ENCODE peak calls at places on chromosome 1, in six cellular contexts. N is A549, Z is HepG2, P is K562, C is upper lobe of left lung, X is GM12878. V is an unnamed sample. For H3K4me1, the result is how much of the 10 kb centered on the place peaks cover.

GRCh38 chr1:170701962-170702361 is 38.0 kb downstream of the PRRX1 start:
- ATAC-seq in P (no peak), C (no peak), X (no peak), Z (no peak), N (no peak), V (no peak)

GRCh38 chr1:153705484-153705883 is 22.4 kb upstream of the INTS3 start:
- ATAC-seq in X (no peak), N (no peak), Z (no peak), P (no peak), C (no peak), V (no peak)

GRCh38 chr1:203410117-203410900 is 59.4 kb upstream of the FMOD start:
- ATAC-seq in P (no peak), Z (no peak), N (no peak), X (no peak), C (no peak), V (no peak)

GRCh38 chr1:233081686-233082085 is 131.3 kb downstream of the NTPCR start:
- ATAC-seq in C (peak), X (peak), P (no peak), Z (no peak), N (no peak), V (no peak)

GRCh38 chr1:96934282-96934681 is 212.7 kb downstream of the PTBP2 start:
- ATAC-seq in P (no peak), X (no peak), Z (no peak), N (no peak), C (no peak), V (no peak)

GRCh38 chr1:201949491-201949890 is 3.1 kb upstream of the LMOD1 start:
- ATAC-seq in P (no peak), Z (no peak), N (no peak), C (no peak), X (no peak), V (no peak)

GRCh38 chr1:159663547-159663946 is 50.8 kb downstream of the CRP start:
- ATAC-seq in C (no peak), X (no peak), Z (no peak), N (no peak), P (no peak), V (no peak)

GRCh38 chr1:150148834-150149489 is 754 bp upstream of the PLEKHO1 start:
- ATAC-seq in P (no peak), C (no peak), N (no peak), X (peak), Z (peak), V (no peak)

GRCh38 chr1:228150458-228151169 is 884 bp downstream of the GJC2 start:
- ATAC-seq in P (peak), X (peak), Z (peak), N (peak), C (peak), V (peak)

GRCh38 chr1:148362141-148362929 is 120.8 kb downstream of the PPIAL4G start:
- ATAC-seq in N (no peak), C (no peak), Z (no peak), X (no peak), P (no peak), V (no peak)

GRCh38 chr1:65020774-65021173 is 54.4 kb upstream of the JAK1 start:
- ATAC-seq in X (peak), Z (peak), C (peak), P (peak), N (peak), V (no peak)

GRCh38 chr1:181179279-181179979 is 90.9 kb downstream of the IER5 start:
- ATAC-seq in N (no peak), Z (no peak), P (peak), X (no peak), C (no peak), V (no peak)

GRCh38 chr1:232978091-232978634 is 27.8 kb downstream of the NTPCR start:
- ATAC-seq in P (no peak), X (no peak), C (no peak), Z (no peak), N (no peak), V (no peak)

GRCh38 chr1:233357595-233358446 is 30.3 kb downstream of the MAP3K21 start:
- ATAC-seq in X (peak), C (peak), Z (no peak), P (no peak), N (peak), V (no peak)

GRCh38 chr1:9655127-9655723 is 3.7 kb downstream of the PIK3CD start:
- ATAC-seq in X (peak), Z (no peak), C (no peak), N (no peak), P (no peak), V (no peak)

GRCh38 chr1:40162791-40163441 is 1.7 kb downstream of the RLF start:
- ATAC-seq in C (no peak), N (no peak), X (no peak), Z (no peak), P (peak), V (no peak)

GRCh38 chr1:159008744-159009188 is 941 bp upstream of the IFI16 start:
- ATAC-seq in Z (no peak), N (no peak), P (no peak), X (peak), C (no peak), V (no peak)

GRCh38 chr1:48422009-48422408 is 50.0 kb downstream of the SPATA6 start:
- ATAC-seq in X (no peak), C (no peak), N (no peak), P (no peak), Z (no peak), V (no peak)

GRCh38 chr1:201286445-201286844 is 3.1 kb downstream of the PKP1 start:
- ATAC-seq in C (no peak), N (no peak), Z (no peak), P (no peak), X (no peak), V (no peak)

GRCh38 chr1:23449918-23450317 is 25.4 kb upstream of the TCEA3 start:
- ATAC-seq in C (no peak), X (no peak), N (no peak), Z (no peak), P (no peak), V (peak)

GRCh38 chr1:42738678-42739226 is 1.3 kb downstream of the CLDN19 start:
- ATAC-seq in X (no peak), Z (no peak), N (no peak), P (no peak), C (no peak), V (no peak)

GRCh38 chr1:43319288-43319687 is 18.3 kb upstream of the MPL start:
- ATAC-seq in X (no peak), C (no peak), P (no peak), N (no peak), Z (no peak), V (no peak)

GRCh38 chr1:39026051-39026946 is at the start of gene NDUFS5:
- ATAC-seq in N (peak), Z (peak), P (peak), X (peak), C (peak), V (peak)
- TF ChIP-seq EP300 in N (no peak), Z (no peak), P (peak), X (no peak), C (no peak), V (no peak)

DNA sequence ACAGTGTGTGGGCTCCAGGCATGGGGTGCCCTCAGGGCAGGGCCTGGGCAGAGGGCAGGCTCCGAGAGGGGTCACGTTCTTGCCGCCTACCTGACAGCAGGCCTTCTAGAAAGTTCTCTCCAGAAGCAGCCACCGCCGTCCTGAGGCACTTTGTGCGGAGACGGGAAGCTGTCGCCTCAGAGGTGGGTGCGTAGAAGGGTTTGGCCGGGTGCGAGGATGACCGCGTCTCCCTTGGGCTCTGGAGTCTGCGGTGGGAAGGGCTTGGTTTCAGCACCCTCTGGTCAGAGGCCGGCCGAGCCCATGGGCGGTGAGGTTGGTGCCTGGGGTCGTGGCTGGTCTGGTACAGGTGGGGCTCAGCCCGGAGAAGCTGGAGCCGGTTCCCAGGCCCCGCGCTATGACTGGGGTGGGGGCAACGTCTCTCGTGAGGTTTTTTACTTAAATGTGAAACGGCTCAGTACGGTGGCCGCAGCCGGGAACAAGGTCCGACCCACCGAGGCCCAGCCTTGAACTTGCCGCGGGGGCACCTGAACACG is 10.1 kb upstream of the TTLL10 start:
- ATAC-seq in X (no peak), N (no peak), Z (no peak), C (peak), P (no peak), V (no peak)
- H3K4me1 ChIP-seq in X (under half), N (under half), Z (half or more), C (under half), P (half or more), V (under half)

DNA sequence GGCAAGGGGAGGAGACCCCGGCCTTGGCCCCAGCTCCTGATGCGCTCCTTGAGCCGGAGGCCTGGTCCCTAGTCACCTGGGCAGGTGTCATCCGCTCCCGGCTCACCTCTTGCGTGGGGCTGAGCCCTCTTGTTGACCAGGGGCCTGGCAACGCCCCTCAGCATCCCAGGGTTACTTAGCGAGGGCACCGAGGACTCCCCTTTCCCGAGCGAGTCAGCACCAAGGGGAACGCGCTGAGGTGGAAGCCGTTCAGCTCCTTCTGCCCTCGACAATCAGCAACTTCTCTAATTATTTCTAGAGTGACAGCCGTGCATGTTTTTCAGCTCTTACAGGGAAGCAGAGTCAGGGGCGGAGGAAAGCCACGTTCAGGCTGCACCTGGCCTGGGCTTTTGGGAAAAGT is 522 bp downstream of the SLC45A1 start:
- ATAC-seq in Z (no peak), X (no peak), P (no peak), N (no peak), C (no peak), V (peak)
- H3K27ac ChIP-seq in Z (no peak), X (no peak), P (no peak), N (peak), C (no peak), V (peak)

GRCh38 chr1:55781944-55782482 is 566.8 kb upstream of the USP24 start:
- ATAC-seq in Z (no peak), C (no peak), P (no peak), X (no peak), N (peak), V (no peak)
- TF ChIP-seq EP300 in Z (no peak), C (no peak), P (no peak), X (no peak), N (no peak), V (no peak)

GRCh38 chr1:84506002-84506728 is at the start of the genes GNG5 and SPATA1:
- ATAC-seq in N (peak), C (peak), Z (peak), P (peak), X (peak), V (peak)

GRCh38 chr1:84505167-84506001 is 802 bp upstream of the SPATA1 start:
- ATAC-seq in P (peak), X (peak), Z (peak), C (peak), N (peak), V (peak)

GRCh38 chr1:84502892-84503291 is 3.3 kb upstream of the SPATA1 start:
- ATAC-seq in N (no peak), Z (no peak), P (no peak), X (no peak), C (no peak), V (no peak)

GRCh38 chr1:84506729-84507453 is 510 bp upstream of the GNG5 start:
- ATAC-seq in N (no peak), C (no peak), Z (no peak), P (no peak), X (no peak), V (no peak)

DNA sequence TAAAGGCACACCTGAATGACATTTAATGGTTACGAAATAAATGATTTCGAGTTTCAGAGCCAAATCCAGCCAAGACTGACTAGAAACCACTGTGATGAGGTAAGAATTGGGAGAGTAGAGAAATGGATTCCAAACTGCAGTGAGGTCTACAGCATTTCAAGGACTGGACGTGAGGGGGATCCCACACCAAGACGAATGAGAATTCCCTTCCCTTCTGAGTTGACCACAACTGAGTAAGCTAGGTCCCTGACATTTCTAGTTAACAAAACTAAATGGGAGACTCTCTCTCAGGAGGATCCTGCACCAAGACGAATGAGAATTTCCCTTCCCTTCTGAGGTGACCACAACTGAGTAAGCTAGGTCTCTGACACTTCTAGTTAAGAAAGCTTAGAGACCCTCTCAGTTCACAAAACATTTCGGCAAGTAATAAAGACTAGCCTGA is 1.6 kb upstream of the SPATA1 start:
- ATAC-seq in N (no peak), X (peak), C (no peak), P (peak), Z (no peak), V (no peak)
- H3K4me1 ChIP-seq in N (under half), X (under half), C (half or more), P (under half), Z (half or more), V (under half)